ENCODE peak calls at places on chromosomes 7 and 10, in nine cellular contexts. One of them, this sample, is unnamed.

GRCh38 chr7:130904031-130904757 is 170.2 kb upstream of the KLF14 start:
- DNase-seq in A549: peak; percentile 94
- DNase-seq in astrocyte of the cerebellum: no peak
- DNase-seq in DND-41: no peak
- DNase-seq in prostate gland: no peak
- DNase-seq in PC-3: peak; percentile 95
- DNase-seq in Karpas-422: no peak
- DNase-seq in lower lobe of right lung: no peak
- DNase-seq in AG04450: peak; percentile 64
- DNase-seq in this sample: no peak

GRCh38 chr7:81603-82342 is 110.6 kb upstream of the FAM20C start:
- DNase-seq in PC-3: peak; percentile 17
- DNase-seq in A549: no peak
- DNase-seq in AG04450: no peak
- DNase-seq in DND-41: no peak
- DNase-seq in astrocyte of the cerebellum: no peak
- DNase-seq in prostate gland: no peak
- DNase-seq in Karpas-422: no peak
- DNase-seq in lower lobe of right lung: no peak
- DNase-seq in this sample: no peak

GRCh38 chr7:140773104-140773503 is 76.6 kb downstream of the NDUFB2 start:
- DNase-seq in AG04450: no peak
- DNase-seq in prostate gland: no peak
- DNase-seq in PC-3: no peak
- DNase-seq in Karpas-422: no peak
- DNase-seq in A549: no peak
- DNase-seq in DND-41: no peak
- DNase-seq in lower lobe of right lung: no peak
- DNase-seq in astrocyte of the cerebellum: no peak
- DNase-seq in this sample: no peak

GRCh38 chr7:111639894-111640293 is 77.6 kb upstream of the IMMP2L start:
- DNase-seq in A549: no peak
- DNase-seq in AG04450: peak; percentile 1
- DNase-seq in PC-3: no peak
- DNase-seq in Karpas-422: no peak
- DNase-seq in astrocyte of the cerebellum: no peak
- DNase-seq in DND-41: no peak
- DNase-seq in lower lobe of right lung: no peak
- DNase-seq in prostate gland: no peak
- DNase-seq in this sample: no peak

GRCh38 chr10:78551184-78552005 is 517.4 kb upstream of the ZMIZ1 start:
- DNase-seq in Karpas-422: no peak
- DNase-seq in astrocyte of the cerebellum: no peak
- DNase-seq in DND-41: peak; percentile 13
- DNase-seq in lower lobe of right lung: no peak
- DNase-seq in PC-3: no peak
- DNase-seq in prostate gland: no peak
- DNase-seq in AG04450: no peak
- DNase-seq in A549: no peak
- DNase-seq in this sample: no peak

GRCh38 chr7:155835446-155836215 is 23.4 kb upstream of the SHH start:
- DNase-seq in AG04450: no peak
- DNase-seq in PC-3: no peak
- DNase-seq in DND-41: no peak
- DNase-seq in prostate gland: no peak
- DNase-seq in astrocyte of the cerebellum: no peak
- DNase-seq in lower lobe of right lung: no peak
- DNase-seq in A549: no peak
- DNase-seq in Karpas-422: no peak
- DNase-seq in this sample: no peak

GRCh38 chr10:96747734-96748550 is 27.6 kb upstream of the PIK3AP1 start:
- DNase-seq in DND-41: no peak
- DNase-seq in prostate gland: no peak
- DNase-seq in Karpas-422: peak; percentile 53
- DNase-seq in AG04450: no peak
- DNase-seq in A549: no peak
- DNase-seq in lower lobe of right lung: no peak
- DNase-seq in PC-3: peak; percentile 7
- DNase-seq in astrocyte of the cerebellum: no peak
- DNase-seq in this sample: no peak

GRCh38 chr7:98165827-98166667 is 45.2 kb upstream of the BHLHA15 start:
- DNase-seq in DND-41: peak; percentile 57
- DNase-seq in AG04450: no peak
- DNase-seq in prostate gland: peak; percentile 49
- DNase-seq in PC-3: peak; percentile 60
- DNase-seq in A549: peak; percentile 46
- DNase-seq in astrocyte of the cerebellum: no peak
- DNase-seq in lower lobe of right lung: peak; percentile 80
- DNase-seq in Karpas-422: peak; percentile 87
- DNase-seq in this sample: peak; percentile 49

GRCh38 chr7:111741811-111742240 is 179.5 kb upstream of the IMMP2L start:
- DNase-seq in Karpas-422: peak; percentile 86
- DNase-seq in astrocyte of the cerebellum: peak; percentile 70
- DNase-seq in prostate gland: peak; percentile 65
- DNase-seq in lower lobe of right lung: peak; percentile 52
- DNase-seq in A549: peak; percentile 82
- DNase-seq in DND-41: peak; percentile 46
- DNase-seq in PC-3: peak; percentile 78
- DNase-seq in AG04450: peak; percentile 45
- DNase-seq in this sample: peak; percentile 60

GRCh38 chr7:5420841-5421625 is 2.6 kb downstream of the TNRC18 start:
- DNase-seq in prostate gland: no peak
- DNase-seq in A549: no peak
- DNase-seq in AG04450: no peak
- DNase-seq in DND-41: no peak
- DNase-seq in astrocyte of the cerebellum: no peak
- DNase-seq in lower lobe of right lung: peak; percentile 69
- DNase-seq in PC-3: no peak
- DNase-seq in Karpas-422: no peak
- DNase-seq in this sample: no peak

GRCh38 chr10:96719850-96720421 is 378 bp downstream of the PIK3AP1 start:
- DNase-seq in astrocyte of the cerebellum: no peak
- DNase-seq in A549: peak; percentile 49
- DNase-seq in AG04450: no peak
- DNase-seq in Karpas-422: peak; percentile 90
- DNase-seq in prostate gland: no peak
- DNase-seq in PC-3: peak; percentile 47
- DNase-seq in DND-41: no peak
- DNase-seq in lower lobe of right lung: peak; percentile 86
- DNase-seq in this sample: peak; percentile 39

GRCh38 chr10:18684416-18684815 is 25.2 kb downstream of the ARL5B start:
- DNase-seq in prostate gland: no peak
- DNase-seq in A549: no peak
- DNase-seq in astrocyte of the cerebellum: no peak
- DNase-seq in AG04450: no peak
- DNase-seq in DND-41: no peak
- DNase-seq in PC-3: no peak
- DNase-seq in lower lobe of right lung: no peak
- DNase-seq in Karpas-422: no peak
- DNase-seq in this sample: no peak

GRCh38 chr7:10412426-10413019 is 561.1 kb upstream of the PHF14 start:
- DNase-seq in lower lobe of right lung: no peak
- DNase-seq in DND-41: peak; percentile 30
- DNase-seq in prostate gland: peak; percentile 27
- DNase-seq in AG04450: no peak
- DNase-seq in Karpas-422: peak; percentile 79
- DNase-seq in PC-3: peak; percentile 48
- DNase-seq in astrocyte of the cerebellum: peak; percentile 23
- DNase-seq in A549: peak; percentile 41
- DNase-seq in this sample: no peak

GRCh38 chr7:2042650-2043049 is 190.1 kb downstream of the MAD1L1 start:
- DNase-seq in lower lobe of right lung: peak; percentile 28
- DNase-seq in AG04450: no peak
- DNase-seq in PC-3: no peak
- DNase-seq in prostate gland: no peak
- DNase-seq in A549: no peak
- DNase-seq in DND-41: no peak
- DNase-seq in astrocyte of the cerebellum: no peak
- DNase-seq in Karpas-422: no peak
- DNase-seq in this sample: no peak

GRCh38 chr7:149354119-149354518 is 92.1 kb downstream of the ZNF783 start:
- DNase-seq in AG04450: no peak
- DNase-seq in Karpas-422: no peak
- DNase-seq in lower lobe of right lung: no peak
- DNase-seq in A549: no peak
- DNase-seq in prostate gland: no peak
- DNase-seq in DND-41: no peak
- DNase-seq in astrocyte of the cerebellum: no peak
- DNase-seq in PC-3: no peak
- DNase-seq in this sample: no peak

DNA sequence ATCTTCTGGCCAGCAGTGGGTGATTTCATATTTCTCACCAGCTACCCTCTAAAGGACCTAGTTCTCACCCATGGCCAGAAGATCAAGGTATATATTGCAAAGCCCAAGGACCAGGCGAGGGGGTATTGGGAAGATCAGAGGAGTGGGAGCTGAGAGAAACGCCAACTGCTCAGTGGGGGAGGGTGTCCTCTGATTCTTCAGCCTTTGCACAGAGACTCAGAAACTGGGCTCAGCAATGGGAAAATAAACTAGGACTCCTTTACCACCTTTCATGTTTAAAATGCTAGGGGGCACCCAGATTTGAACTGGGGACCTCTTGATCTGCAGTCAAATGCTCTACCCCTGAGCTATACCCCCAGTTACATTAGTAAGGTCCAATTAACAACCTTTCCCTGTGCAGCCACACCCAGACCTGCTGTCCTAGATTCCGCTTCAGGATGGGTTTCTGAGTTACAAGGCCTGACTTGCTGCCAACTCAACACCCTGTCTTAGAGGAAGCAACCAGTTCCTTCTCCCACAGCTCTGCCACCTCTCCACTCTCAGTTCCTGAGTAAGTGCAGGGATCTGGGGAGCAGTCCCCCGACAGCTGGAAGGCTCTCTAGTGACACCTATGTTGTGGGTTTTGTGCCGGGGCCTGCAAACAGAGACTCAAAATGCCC is 93.5 kb downstream of the ZNF783 start:
- DNase-seq in prostate gland: peak; percentile 83
- DNase-seq in PC-3: peak; percentile 79
- DNase-seq in Karpas-422: peak; percentile 49
- DNase-seq in AG04450: no peak
- DNase-seq in A549: peak; percentile 73
- DNase-seq in lower lobe of right lung: no peak
- DNase-seq in DND-41: no peak
- DNase-seq in astrocyte of the cerebellum: no peak
- DNase-seq in this sample: no peak
- H3K4me3 ChIP-seq in prostate gland: no peak overlapping the region
- H3K4me3 ChIP-seq in PC-3: peak overlapping the region; percentile 55
- H3K4me3 ChIP-seq in Karpas-422: no peak overlapping the region
- H3K4me3 ChIP-seq in AG04450: no peak overlapping the region
- H3K4me3 ChIP-seq in A549: no peak overlapping the region
- H3K4me3 ChIP-seq in lower lobe of right lung: no peak overlapping the region
- H3K4me3 ChIP-seq in DND-41: no peak overlapping the region
- H3K4me3 ChIP-seq in astrocyte of the cerebellum: no peak overlapping the region
- H3K4me3 ChIP-seq in this sample: no peak overlapping the region

GRCh38 chr10:93566435-93567276 is at the start of gene FFAR4:
- DNase-seq in lower lobe of right lung: peak; percentile 80
- DNase-seq in astrocyte of the cerebellum: no peak
- DNase-seq in AG04450: no peak
- DNase-seq in prostate gland: peak; percentile 12
- DNase-seq in DND-41: no peak
- DNase-seq in Karpas-422: no peak
- DNase-seq in PC-3: peak; percentile 48
- DNase-seq in A549: peak; percentile 60
- DNase-seq in this sample: no peak
- H3K4me3 ChIP-seq in lower lobe of right lung: peak within 1 kb of the TSS; percentile 48
- H3K4me3 ChIP-seq in astrocyte of the cerebellum: no peak within 1 kb of the TSS
- H3K4me3 ChIP-seq in AG04450: no peak within 1 kb of the TSS
- H3K4me3 ChIP-seq in prostate gland: no peak within 1 kb of the TSS
- H3K4me3 ChIP-seq in DND-41: no peak within 1 kb of the TSS
- H3K4me3 ChIP-seq in Karpas-422: no peak within 1 kb of the TSS
- H3K4me3 ChIP-seq in PC-3: peak within 1 kb of the TSS; percentile 55
- H3K4me3 ChIP-seq in A549: peak within 1 kb of the TSS; percentile 33
- H3K4me3 ChIP-seq in this sample: no peak within 1 kb of the TSS

GRCh38 chr10:132539431-132539839 is 1.8 kb downstream of the INPP5A start:
- DNase-seq in lower lobe of right lung: peak; percentile 68
- DNase-seq in DND-41: peak; percentile 64
- DNase-seq in A549: no peak
- DNase-seq in AG04450: no peak
- DNase-seq in Karpas-422: no peak
- DNase-seq in prostate gland: peak; percentile 68
- DNase-seq in astrocyte of the cerebellum: no peak
- DNase-seq in PC-3: no peak
- DNase-seq in this sample: no peak

GRCh38 chr10:132539894-132540293 is 2.3 kb downstream of the INPP5A start:
- DNase-seq in astrocyte of the cerebellum: peak; percentile 37
- DNase-seq in prostate gland: no peak
- DNase-seq in A549: no peak
- DNase-seq in DND-41: peak; percentile 58
- DNase-seq in PC-3: peak; percentile 60
- DNase-seq in AG04450: no peak
- DNase-seq in Karpas-422: peak; percentile 59
- DNase-seq in lower lobe of right lung: no peak
- DNase-seq in this sample: no peak

GRCh38 chr10:132541601-132542011 is 4.0 kb downstream of the INPP5A start:
- DNase-seq in AG04450: no peak
- DNase-seq in DND-41: peak; percentile 35
- DNase-seq in prostate gland: no peak
- DNase-seq in lower lobe of right lung: no peak
- DNase-seq in Karpas-422: no peak
- DNase-seq in PC-3: no peak
- DNase-seq in astrocyte of the cerebellum: no peak
- DNase-seq in A549: no peak
- DNase-seq in this sample: no peak

GRCh38 chr10:132541129-132541528 is 3.5 kb downstream of the INPP5A start:
- DNase-seq in AG04450: no peak
- DNase-seq in A549: no peak
- DNase-seq in Karpas-422: no peak
- DNase-seq in DND-41: no peak
- DNase-seq in astrocyte of the cerebellum: no peak
- DNase-seq in lower lobe of right lung: no peak
- DNase-seq in prostate gland: no peak
- DNase-seq in PC-3: no peak
- DNase-seq in this sample: no peak

GRCh38 chr10:132540456-132540855 is 2.9 kb downstream of the INPP5A start:
- DNase-seq in DND-41: peak; percentile 46
- DNase-seq in lower lobe of right lung: peak; percentile 43
- DNase-seq in A549: no peak
- DNase-seq in prostate gland: peak; percentile 36
- DNase-seq in AG04450: no peak
- DNase-seq in PC-3: peak; percentile 36
- DNase-seq in astrocyte of the cerebellum: no peak
- DNase-seq in Karpas-422: peak; percentile 66
- DNase-seq in this sample: peak; percentile 36
- H3K4me3 ChIP-seq in DND-41: no peak overlapping the region
- H3K4me3 ChIP-seq in lower lobe of right lung: peak overlapping the region; percentile 70
- H3K4me3 ChIP-seq in A549: no peak overlapping the region
- H3K4me3 ChIP-seq in prostate gland: no peak overlapping the region
- H3K4me3 ChIP-seq in AG04450: peak overlapping the region; percentile 42
- H3K4me3 ChIP-seq in PC-3: peak overlapping the region; percentile 83
- H3K4me3 ChIP-seq in astrocyte of the cerebellum: peak overlapping the region; percentile 22
- H3K4me3 ChIP-seq in Karpas-422: peak overlapping the region; percentile 59
- H3K4me3 ChIP-seq in this sample: peak overlapping the region; percentile 37

DNA sequence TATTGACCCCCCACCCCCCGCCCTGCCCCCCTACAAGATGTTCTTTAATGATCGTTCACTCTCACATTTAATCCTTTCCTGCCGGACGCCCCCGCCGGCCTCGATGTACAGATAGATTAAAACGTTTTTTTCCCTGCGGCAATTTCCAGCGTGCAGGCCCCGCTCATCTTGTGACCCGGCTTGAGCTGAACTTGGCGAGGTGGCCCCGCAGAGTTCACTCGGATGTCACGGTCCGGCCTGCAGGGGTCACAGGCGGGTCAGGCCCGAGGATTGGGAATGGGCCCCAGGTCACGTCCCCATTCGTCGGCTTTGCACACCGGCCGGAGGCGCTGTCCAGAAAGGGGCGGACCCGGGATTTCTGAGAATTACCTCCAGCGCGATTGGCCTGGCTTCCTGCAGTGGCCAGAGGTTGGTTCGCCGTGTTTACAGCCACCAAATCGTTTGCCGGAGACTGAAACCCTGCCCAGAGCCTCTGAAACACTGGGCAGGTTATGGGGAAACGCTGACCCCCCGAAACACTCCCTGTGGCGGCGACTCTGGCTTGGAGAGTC is 1.9 kb upstream of the CYP26A1 start:
- DNase-seq in prostate gland: no peak
- DNase-seq in astrocyte of the cerebellum: no peak
- DNase-seq in Karpas-422: no peak
- DNase-seq in lower lobe of right lung: peak; percentile 54
- DNase-seq in AG04450: no peak
- DNase-seq in DND-41: no peak
- DNase-seq in PC-3: peak; percentile 64
- DNase-seq in A549: peak; percentile 43
- DNase-seq in this sample: no peak
- H3K4me3 ChIP-seq in prostate gland: peak overlapping the region; percentile 6
- H3K4me3 ChIP-seq in astrocyte of the cerebellum: peak overlapping the region; percentile 17
- H3K4me3 ChIP-seq in Karpas-422: no peak overlapping the region
- H3K4me3 ChIP-seq in lower lobe of right lung: peak overlapping the region; percentile 53
- H3K4me3 ChIP-seq in AG04450: peak overlapping the region; percentile 34
- H3K4me3 ChIP-seq in DND-41: no peak overlapping the region
- H3K4me3 ChIP-seq in PC-3: peak overlapping the region; percentile 76
- H3K4me3 ChIP-seq in A549: no peak overlapping the region
- H3K4me3 ChIP-seq in this sample: no peak overlapping the region